ENCODE peak calls at places on chromosomes 13 and 19, in nine cellular contexts. B, J, F, M, O, A, L, G and P are unnamed samples.

GRCh38 chr13:51047434-51048165 is 63.5 kb downstream of the C13orf42 start:
- DNase-seq in B (no peak), J (no peak), F (no peak), M (no peak), O (no peak), A (no peak), L (no peak), G (no peak), P (no peak)

GRCh38 chr13:110131424-110131823 is 175.5 kb downstream of the COL4A1 start:
- DNase-seq in B (no peak), J (no peak), F (no peak), M (no peak), O (no peak), A (no peak), L (no peak), G (no peak), P (no peak)

GRCh38 chr19:29843180-29844051 is 31.6 kb downstream of the CCNE1 start:
- DNase-seq in B (peak), J (peak), F (no peak), M (no peak), O (peak), A (no peak), L (peak), G (no peak), P (no peak)

GRCh38 chr19:50430888-50431342 is 1.8 kb upstream of the MYBPC2 start:
- DNase-seq in B (no peak), J (no peak), F (no peak), M (no peak), O (no peak), A (no peak), L (no peak), G (peak), P (no peak)

GRCh38 chr13:100298116-100298681 is 209.3 kb downstream of the PCCA start:
- DNase-seq in B (no peak), J (no peak), F (no peak), M (no peak), O (no peak), A (no peak), L (no peak), G (no peak), P (no peak)

GRCh38 chr13:72651196-72651595 is 76.2 kb downstream of the MZT1 start:
- DNase-seq in B (peak), J (no peak), F (no peak), M (no peak), O (no peak), A (no peak), L (no peak), G (no peak), P (no peak)

GRCh38 chr13:39634956-39635355 is 20.5 kb upstream of the COG6 start:
- DNase-seq in B (no peak), J (no peak), F (no peak), M (no peak), O (no peak), A (no peak), L (no peak), G (no peak), P (no peak)

GRCh38 chr13:95204231-95204765 is 97.0 kb downstream of the ABCC4 start:
- DNase-seq in B (no peak), J (no peak), F (no peak), M (no peak), O (no peak), A (no peak), L (no peak), G (no peak), P (no peak)

GRCh38 chr13:106143930-106144709 is 391.3 kb downstream of the EFNB2 start:
- DNase-seq in B (no peak), J (no peak), F (no peak), M (no peak), O (no peak), A (no peak), L (no peak), G (no peak), P (no peak)

GRCh38 chr13:98507060-98507797 is 69.7 kb downstream of the STK24 start:
- DNase-seq in B (peak), J (peak), F (no peak), M (no peak), O (peak), A (no peak), L (no peak), G (no peak), P (peak)

GRCh38 chr19:3459322-3459881 is 20.9 kb downstream of the SMIM24 start:
- DNase-seq in B (peak), J (peak), F (peak), M (no peak), O (peak), A (no peak), L (no peak), G (no peak), P (no peak)

GRCh38 chr19:13396256-13397080 is 109.8 kb downstream of the CACNA1A start:
- DNase-seq in B (peak), J (peak), F (peak), M (no peak), O (peak), A (no peak), L (no peak), G (no peak), P (no peak)

GRCh38 chr19:3471954-3472655 is 8.2 kb downstream of the SMIM24 start:
- DNase-seq in B (no peak), J (peak), F (no peak), M (peak), O (peak), A (no peak), L (peak), G (peak), P (no peak)

GRCh38 chr13:30257433-30258099 is 49.8 kb downstream of the KATNAL1 start:
- DNase-seq in B (no peak), J (peak), F (no peak), M (no peak), O (no peak), A (no peak), L (no peak), G (no peak), P (no peak)

GRCh38 chr19:4279530-4280422 is 710 bp downstream of the SHD start:
- DNase-seq in B (no peak), J (no peak), F (no peak), M (no peak), O (no peak), A (no peak), L (no peak), G (no peak), P (no peak)

GRCh38 chr13:110197041-110197440 is 109.9 kb downstream of the COL4A1 start:
- DNase-seq in B (no peak), J (peak), F (no peak), M (no peak), O (no peak), A (no peak), L (no peak), G (no peak), P (no peak)

GRCh38 chr13:30307194-30307965 is at the start of gene KATNAL1:
- DNase-seq in B (peak), J (peak), F (no peak), M (peak), O (peak), A (peak), L (peak), G (peak), P (peak)

GRCh38 chr13:74306496-74306895 is 172.3 kb upstream of the KLF12 start:
- DNase-seq in B (peak), J (peak), F (no peak), M (no peak), O (no peak), A (no peak), L (no peak), G (no peak), P (no peak)

GRCh38 chr19:55289117-55289796 is 5.5 kb downstream of the BRSK1 start:
- DNase-seq in B (no peak), J (peak), F (no peak), M (no peak), O (no peak), A (no peak), L (no peak), G (no peak), P (no peak)

GRCh38 chr19:54434862-54435174 is 14.2 kb upstream of the LENG8 start:
- DNase-seq in B (no peak), J (no peak), F (no peak), M (no peak), O (no peak), A (no peak), L (no peak), G (no peak), P (no peak)

GRCh38 chr19:41657157-41657556 is 30.3 kb upstream of the CEACAM4 start:
- DNase-seq in B (no peak), J (no peak), F (no peak), M (no peak), O (no peak), A (no peak), L (no peak), G (no peak), P (no peak)

GRCh38 chr13:29474991-29475390 is 120.5 kb downstream of the SLC7A1 start:
- DNase-seq in B (peak), J (peak), F (no peak), M (no peak), O (no peak), A (no peak), L (no peak), G (no peak), P (no peak)

GRCh38 chr19:10018219-10018618 is 4.9 kb downstream of the RDH8 start:
- DNase-seq in B (no peak), J (peak), F (no peak), M (no peak), O (no peak), A (no peak), L (no peak), G (no peak), P (no peak)

GRCh38 chr13:97432232-97432916 is 1.6 kb upstream of the RAP2A start:
- DNase-seq in B (no peak), J (no peak), F (no peak), M (no peak), O (no peak), A (no peak), L (no peak), G (no peak), P (no peak)